ENCODE peak calls at places on chromosome 11, in ten cellular contexts. U is colonic mucosa, Y is AG04449, Q is coronary artery, D is endodermal cell, A is brain microvascular endothelial cell, V is pancreas, G is neural progenitor cell, O is cardiac fibroblast, B is IMR-90. K is an unnamed sample.

GRCh38 chr11:81278986-81279385 is 1454.7 kb downstream of the FAM181B start:
- DNase-seq in O (no peak), A (no peak), Q (no peak), B (no peak), G (peak), V (no peak), U (no peak), D (no peak), Y (no peak), K (no peak)

GRCh38 chr11:41431784-41432183 is 27.7 kb downstream of the LRRC4C start:
- DNase-seq in V (no peak), Y (no peak), G (peak), O (no peak), D (peak), A (no peak), Q (no peak), B (no peak), U (no peak), K (no peak)

GRCh38 chr11:40722179-40722795 is 737.2 kb downstream of the LRRC4C start:
- DNase-seq in D (peak), A (no peak), B (peak), G (peak), Y (no peak), O (peak), V (no peak), Q (no peak), U (no peak), K (peak)

GRCh38 chr11:124762077-124762623 is at the start of gene ESAM:
- DNase-seq in U (peak), Y (no peak), D (peak), A (no peak), O (no peak), B (no peak), G (peak), V (peak), Q (no peak), K (no peak)

GRCh38 chr11:119236490-119236889 is 30.4 kb downstream of the CBL start:
- DNase-seq in Y (no peak), A (no peak), Q (no peak), O (peak), G (no peak), V (no peak), U (no peak), D (no peak), B (peak), K (peak)

GRCh38 chr11:105609341-105609781 is 512 bp upstream of the GRIA4 start:
- DNase-seq in V (peak), Q (no peak), D (peak), O (peak), Y (no peak), B (peak), G (peak), U (peak), A (peak), K (peak)

GRCh38 chr11:103047837-103048236 is 44.1 kb downstream of the DCUN1D5 start:
- DNase-seq in O (no peak), B (no peak), V (no peak), Y (no peak), Q (no peak), U (no peak), G (no peak), A (no peak), D (no peak), K (no peak)

GRCh38 chr11:14538271-14538925 is 18.2 kb upstream of the PSMA1 start:
- DNase-seq in Q (no peak), V (no peak), A (no peak), B (no peak), O (peak), G (no peak), U (no peak), Y (no peak), D (no peak), K (no peak)

GRCh38 chr11:115500547-115501503 is 3.4 kb downstream of the CADM1 start:
- DNase-seq in U (no peak), A (no peak), B (no peak), O (no peak), Q (no peak), V (no peak), G (peak), D (no peak), Y (no peak), K (no peak)

GRCh38 chr11:35879361-35879760 is 64.5 kb upstream of the LDLRAD3 start:
- DNase-seq in U (no peak), Y (no peak), G (no peak), O (no peak), Q (peak), B (no peak), A (no peak), V (no peak), D (no peak), K (no peak)

GRCh38 chr11:120830092-120830491 is 193.8 kb upstream of the TBCEL start:
- DNase-seq in O (no peak), G (no peak), D (no peak), V (no peak), B (no peak), Q (no peak), Y (no peak), U (no peak), A (no peak), K (no peak)

GRCh38 chr11:67027483-67027930 is 4.6 kb downstream of the SYT12 start:
- DNase-seq in D (no peak), V (no peak), O (no peak), Q (no peak), A (no peak), Y (no peak), B (no peak), U (no peak), G (no peak), K (no peak)

GRCh38 chr11:36191941-36192340 is 97.3 kb downstream of the COMMD9 start:
- DNase-seq in G (no peak), A (no peak), B (no peak), U (no peak), D (no peak), Q (no peak), Y (no peak), V (no peak), O (no peak), K (no peak)

GRCh38 chr11:93694109-93694508 is 32.6 kb downstream of the CEP295 start:
- DNase-seq in O (no peak), G (no peak), A (no peak), B (no peak), V (no peak), U (no peak), Q (no peak), Y (no peak), D (no peak), K (peak)

GRCh38 chr11:7575841-7576451 is 62.1 kb downstream of the PPFIBP2 start:
- DNase-seq in D (peak), O (peak), Y (no peak), Q (peak), A (no peak), V (no peak), U (peak), B (no peak), G (no peak), K (no peak)

GRCh38 chr11:39786281-39786680 is 1673.2 kb downstream of the LRRC4C start:
- DNase-seq in A (no peak), D (no peak), O (no peak), U (no peak), V (peak), G (no peak), Q (no peak), B (no peak), Y (no peak), K (no peak)

GRCh38 chr11:114099392-114100178 is 40.1 kb downstream of the ZBTB16 start:
- DNase-seq in Y (no peak), U (no peak), Q (no peak), V (no peak), A (no peak), G (no peak), D (no peak), O (no peak), B (no peak), K (peak)

GRCh38 chr11:73226297-73227006 is 8.4 kb downstream of the P2RY2 start:
- DNase-seq in O (no peak), G (peak), Y (no peak), U (no peak), A (no peak), D (peak), V (no peak), Q (peak), B (no peak), K (no peak)

GRCh38 chr11:112555491-112556364 is 295.1 kb upstream of the PLET1 start:
- DNase-seq in U (peak), Q (no peak), G (peak), O (peak), Y (no peak), V (peak), B (peak), D (peak), A (peak), K (peak)

GRCh38 chr11:110479445-110480101 is 49.8 kb downstream of the FDX1 start:
- DNase-seq in A (peak), D (no peak), U (no peak), O (peak), G (no peak), Y (no peak), Q (no peak), B (peak), V (no peak), K (peak)

GRCh38 chr11:3823762-3824506 is 15.6 kb downstream of the PGAP2 start:
- DNase-seq in U (no peak), Y (no peak), B (no peak), A (no peak), Q (no peak), D (no peak), O (no peak), G (no peak), V (no peak), K (no peak)

GRCh38 chr11:48078661-48079060 is 98.3 kb downstream of the PTPRJ start:
- DNase-seq in A (no peak), D (no peak), Q (no peak), U (no peak), B (peak), Y (no peak), V (no peak), G (no peak), O (peak), K (no peak)

GRCh38 chr11:48081151-48082010 is 101.0 kb downstream of the PTPRJ start:
- DNase-seq in A (peak), G (no peak), U (no peak), V (no peak), Y (peak), O (peak), B (peak), Q (peak), D (no peak), K (peak)

GRCh38 chr11:48082771-48083170 is 102.4 kb downstream of the PTPRJ start:
- DNase-seq in U (no peak), A (no peak), D (no peak), G (no peak), V (no peak), B (no peak), Y (no peak), Q (no peak), O (no peak), K (no peak)

GRCh38 chr11:48079602-48080001 is 99.2 kb downstream of the PTPRJ start:
- DNase-seq in O (no peak), U (no peak), Q (no peak), Y (no peak), B (no peak), A (no peak), V (no peak), D (no peak), G (no peak), K (no peak)

DNA sequence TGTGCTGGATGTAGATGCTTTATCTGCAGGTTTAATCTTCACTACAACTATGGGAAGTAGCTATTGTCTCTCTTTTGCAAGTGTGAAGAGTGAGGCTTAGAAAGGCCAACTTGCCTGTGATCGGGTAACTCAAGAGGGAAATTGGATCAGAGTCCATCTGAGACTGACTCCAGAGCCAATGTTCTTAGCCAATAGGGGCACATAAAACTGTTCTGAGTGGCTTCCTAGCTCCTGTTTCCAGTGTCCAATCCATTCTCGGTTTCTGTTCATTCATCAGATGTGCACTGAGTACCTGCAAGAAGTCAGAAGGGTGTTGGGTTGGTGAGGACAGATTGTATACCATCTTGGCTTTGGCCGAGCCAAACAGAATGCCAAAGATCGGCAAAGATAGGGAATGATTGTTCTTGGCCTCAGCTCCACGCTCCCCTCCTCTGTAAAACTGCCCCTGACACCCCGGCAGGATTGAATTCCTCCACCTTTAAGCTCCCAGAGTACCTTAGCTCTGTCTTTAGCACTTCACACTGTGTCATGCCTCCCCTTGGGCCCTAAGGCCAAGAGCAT is 100.0 kb downstream of the PTPRJ start:
- DNase-seq in G (no peak), D (no peak), O (no peak), U (no peak), V (no peak), Y (no peak), A (no peak), B (no peak), Q (no peak), K (no peak)
- H3K4me3 ChIP-seq in G (no peak), D (no peak), O (no peak), U (no peak), V (no peak), Y (no peak), A (no peak), B (no peak), Q (no peak), K (no peak)

DNA sequence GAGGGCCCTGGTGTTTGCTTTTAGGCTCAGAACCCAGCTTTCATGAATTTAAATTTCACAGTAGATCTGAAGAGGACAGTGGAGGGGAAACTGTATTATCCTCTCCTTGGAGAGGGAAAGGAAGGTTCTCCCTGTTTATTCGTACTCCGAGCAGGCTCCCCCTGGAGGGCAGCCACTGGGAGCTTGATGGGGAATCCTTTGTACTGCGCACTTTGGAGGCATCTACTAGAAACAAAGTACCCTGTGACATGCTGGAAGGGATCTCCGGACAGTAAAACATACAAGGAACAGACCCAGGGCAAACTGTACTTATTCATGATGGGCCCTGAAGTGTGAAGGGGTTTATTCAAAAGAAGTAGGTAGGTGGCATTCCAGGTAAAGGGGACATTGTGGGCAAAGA is 27.2 kb downstream of the NAV2 start:
- DNase-seq in A (no peak), V (no peak), D (peak), U (no peak), B (peak), O (peak), Q (peak), Y (no peak), G (peak), K (no peak)
- TF ChIP-seq CTCF in A (peak), V (no peak), D (peak), U (no peak), B (peak), O (peak), Q (no peak), Y (peak), G (peak), K (peak)

GRCh38 chr11:76786053-76787014 is 3.2 kb downstream of the TSKU start:
- DNase-seq in O (no peak), V (no peak), Y (no peak), G (no peak), A (no peak), B (no peak), D (no peak), U (no peak), Q (no peak), K (no peak)
- H3K4me3 ChIP-seq in O (no peak), V (no peak), Y (no peak), G (no peak), A (no peak), B (no peak), D (peak), U (no peak), Q (peak), K (no peak)

GRCh38 chr11:75148436-75148983 is 2.4 kb upstream of the SLCO2B1 start:
- DNase-seq in B (no peak), Y (no peak), O (no peak), Q (no peak), A (no peak), V (no peak), D (no peak), G (no peak), U (no peak), K (no peak)

GRCh38 chr11:75146711-75147110 is 4.2 kb upstream of the SLCO2B1 start:
- DNase-seq in O (no peak), Y (no peak), B (no peak), A (no peak), D (no peak), U (no peak), V (no peak), G (no peak), Q (no peak), K (no peak)

GRCh38 chr11:75147191-75147874 is 3.6 kb upstream of the SLCO2B1 start:
- DNase-seq in O (no peak), Q (no peak), G (no peak), B (no peak), A (no peak), U (no peak), D (no peak), V (no peak), Y (no peak), K (no peak)

GRCh38 chr11:75145972-75146519 is 4.9 kb upstream of the SLCO2B1 start:
- DNase-seq in Y (no peak), A (no peak), G (no peak), O (no peak), Q (no peak), D (no peak), U (peak), V (no peak), B (no peak), K (no peak)

DNA sequence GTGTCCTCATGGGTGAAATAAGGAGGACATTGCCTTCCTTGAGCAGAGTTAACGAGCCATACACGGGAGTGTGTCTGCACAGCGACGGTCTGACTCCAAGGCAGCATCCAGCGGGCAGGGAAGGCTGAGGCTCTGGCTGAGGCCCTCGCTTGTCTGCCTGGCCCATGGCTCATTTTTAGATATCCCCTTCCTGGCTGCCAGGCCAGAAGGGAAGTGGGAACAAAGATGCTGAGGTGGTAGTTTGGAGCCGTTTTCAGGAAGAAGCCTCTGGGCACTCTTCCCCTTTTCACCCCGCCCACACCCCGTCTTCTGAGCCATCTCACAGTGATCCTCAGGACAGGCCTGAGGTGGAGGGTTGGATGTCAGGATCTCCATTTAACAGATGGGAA is 3.0 kb upstream of the SLCO2B1 start:
- DNase-seq in O (no peak), Q (no peak), G (no peak), D (no peak), B (no peak), A (no peak), V (no peak), U (peak), Y (no peak), K (no peak)
- TF ChIP-seq CTCF in O (no peak), Q (no peak), G (no peak), D (no peak), B (no peak), A (no peak), V (no peak), U (no peak), Y (no peak), K (no peak)

GRCh38 chr11:65557280-65558001 is 718 bp downstream of the LTBP3 start:
- DNase-seq in B (no peak), A (no peak), O (no peak), Q (peak), G (peak), U (no peak), D (peak), Y (no peak), V (peak), K (no peak)
- H3K4me3 ChIP-seq in B (peak), A (peak), O (peak), Q (peak), G (peak), U (peak), D (peak), Y (peak), V (peak), K (peak)

GRCh38 chr11:1387961-1388762 is 1.6 kb upstream of the BRSK2 start:
- DNase-seq in Q (no peak), O (no peak), U (no peak), A (no peak), Y (no peak), V (peak), G (peak), D (peak), B (no peak), K (no peak)
- TF ChIP-seq CTCF in Q (no peak), O (no peak), U (no peak), A (no peak), Y (no peak), V (no peak), G (peak), D (peak), B (no peak), K (no peak)

GRCh38 chr11:62879554-62879953 is 1.1 kb upstream of the SLC3A2 start:
- DNase-seq in B (no peak), A (no peak), O (peak), G (no peak), U (no peak), D (no peak), Q (no peak), V (no peak), Y (no peak), K (peak)
- H3K4me3 ChIP-seq in B (no peak), A (no peak), O (peak), G (peak), U (no peak), D (peak), Q (peak), V (no peak), Y (peak), K (peak)

GRCh38 chr11:34653851-34654490 is 33.1 kb downstream of the EHF start:
- DNase-seq in O (peak), A (peak), U (peak), Q (no peak), D (peak), V (no peak), B (peak), Y (peak), G (peak), K (peak)
- TF ChIP-seq CTCF in O (no peak), A (peak), U (no peak), Q (no peak), D (no peak), V (no peak), B (peak), Y (peak), G (no peak), K (peak)

K was measured in fibroblast of mammary gland.